ENCODE peak calls at places on chromosomes 3 and 15, in six cellular contexts. One of them, this sample, is unnamed. For H3K9me3, the result is how much of the 10 kb centered on the place peaks cover.

GRCh38 chr3:73255609-73256029 is 194.2 kb downstream of the EBLN2 start:
- DNase-seq in neuronal stem cell: no peak
- DNase-seq in thoracic aorta: no peak
- DNase-seq in gastrocnemius medialis: no peak
- DNase-seq in CD8-positive, alpha-beta memory T cell: no peak
- DNase-seq in body of pancreas: peak
- DNase-seq in this sample: no peak

GRCh38 chr3:4981688-4982494 is 2.7 kb downstream of the BHLHE40 start:
- DNase-seq in neuronal stem cell: no peak
- DNase-seq in thoracic aorta: no peak
- DNase-seq in gastrocnemius medialis: peak
- DNase-seq in CD8-positive, alpha-beta memory T cell: no peak
- DNase-seq in body of pancreas: peak
- DNase-seq in this sample: no peak

GRCh38 chr3:46375814-46376213 is 5.1 kb downstream of the CCR5 start:
- DNase-seq in neuronal stem cell: no peak
- DNase-seq in thoracic aorta: no peak
- DNase-seq in gastrocnemius medialis: no peak
- DNase-seq in CD8-positive, alpha-beta memory T cell: no peak
- DNase-seq in body of pancreas: no peak
- DNase-seq in this sample: no peak

GRCh38 chr3:127744875-127745274 is 72.1 kb downstream of the ABTB1 start:
- DNase-seq in neuronal stem cell: no peak
- DNase-seq in thoracic aorta: no peak
- DNase-seq in gastrocnemius medialis: no peak
- DNase-seq in CD8-positive, alpha-beta memory T cell: no peak
- DNase-seq in body of pancreas: no peak
- DNase-seq in this sample: no peak

GRCh38 chr3:101796076-101796475 is 17.1 kb downstream of the NXPE3 start:
- DNase-seq in neuronal stem cell: no peak
- DNase-seq in thoracic aorta: no peak
- DNase-seq in gastrocnemius medialis: no peak
- DNase-seq in CD8-positive, alpha-beta memory T cell: no peak
- DNase-seq in body of pancreas: no peak
- DNase-seq in this sample: no peak

GRCh38 chr15:84749111-84749991 is 959 bp downstream of the ZNF592 start:
- DNase-seq in neuronal stem cell: peak
- DNase-seq in thoracic aorta: no peak
- DNase-seq in gastrocnemius medialis: peak
- DNase-seq in CD8-positive, alpha-beta memory T cell: peak
- DNase-seq in body of pancreas: peak
- DNase-seq in this sample: no peak

GRCh38 chr3:53998980-53999379 is 107.3 kb upstream of the SELENOK start:
- DNase-seq in neuronal stem cell: no peak
- DNase-seq in thoracic aorta: no peak
- DNase-seq in gastrocnemius medialis: no peak
- DNase-seq in CD8-positive, alpha-beta memory T cell: no peak
- DNase-seq in body of pancreas: no peak
- DNase-seq in this sample: no peak

GRCh38 chr3:14473411-14473891 is 66.7 kb downstream of the GRIP2 start:
- DNase-seq in neuronal stem cell: no peak
- DNase-seq in thoracic aorta: no peak
- DNase-seq in gastrocnemius medialis: no peak
- DNase-seq in CD8-positive, alpha-beta memory T cell: no peak
- DNase-seq in body of pancreas: no peak
- DNase-seq in this sample: no peak

GRCh38 chr3:43075904-43076661 is 29.8 kb downstream of the POMGNT2 start:
- DNase-seq in neuronal stem cell: no peak
- DNase-seq in thoracic aorta: no peak
- DNase-seq in gastrocnemius medialis: no peak
- DNase-seq in CD8-positive, alpha-beta memory T cell: no peak
- DNase-seq in body of pancreas: no peak
- DNase-seq in this sample: no peak

DNA sequence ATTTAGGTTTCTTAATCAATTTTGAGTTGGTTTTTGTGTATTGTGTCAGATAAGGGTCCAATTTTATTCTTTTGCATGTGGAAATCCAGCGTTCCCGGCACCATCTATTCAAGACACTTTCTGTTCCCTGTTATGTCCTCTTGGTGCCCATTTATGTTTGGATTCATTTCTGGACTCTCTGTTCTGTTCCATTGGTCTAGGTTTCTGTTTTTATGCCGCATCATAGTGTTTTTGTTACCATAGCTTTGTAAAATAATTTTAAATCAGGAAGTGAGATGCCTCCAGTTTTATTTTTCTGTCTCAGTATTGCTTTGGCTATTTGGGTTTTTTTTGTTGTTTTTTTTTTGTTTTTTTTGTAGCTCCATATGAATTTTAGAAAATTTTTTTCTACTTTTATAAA is 97.1 kb downstream of the LRRC28 start:
- DNase-seq in neuronal stem cell: no peak
- DNase-seq in thoracic aorta: no peak
- DNase-seq in gastrocnemius medialis: no peak
- DNase-seq in CD8-positive, alpha-beta memory T cell: no peak
- DNase-seq in body of pancreas: no peak
- DNase-seq in this sample: no peak
- H3K9me3 ChIP-seq in neuronal stem cell: under half
- H3K9me3 ChIP-seq in thoracic aorta: under half
- H3K9me3 ChIP-seq in gastrocnemius medialis: under half
- H3K9me3 ChIP-seq in CD8-positive, alpha-beta memory T cell: under half
- H3K9me3 ChIP-seq in body of pancreas: under half
- H3K9me3 ChIP-seq in this sample: under half

DNA sequence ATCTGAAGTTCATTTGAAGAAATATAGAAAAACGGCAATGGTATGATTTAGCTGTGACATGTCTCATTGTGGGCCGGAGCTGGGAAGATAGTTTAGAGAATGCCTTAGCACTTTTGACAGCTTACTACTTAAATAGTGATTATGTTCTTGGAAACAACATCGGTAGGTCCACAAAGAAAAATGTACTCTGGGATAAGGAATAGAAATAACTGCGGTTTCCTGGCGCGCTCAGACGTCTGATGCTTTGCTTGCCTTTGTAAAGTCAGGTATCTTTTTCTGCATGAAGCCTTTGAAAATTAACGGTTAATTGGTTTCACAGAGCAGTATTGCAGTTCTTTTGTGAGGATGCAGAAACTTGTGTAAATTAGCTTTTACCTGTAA is 1.4 kb downstream of the USP3 start:
- DNase-seq in neuronal stem cell: no peak
- DNase-seq in thoracic aorta: no peak
- DNase-seq in gastrocnemius medialis: no peak
- DNase-seq in CD8-positive, alpha-beta memory T cell: no peak
- DNase-seq in body of pancreas: no peak
- DNase-seq in this sample: no peak
- H3K9me3 ChIP-seq in neuronal stem cell: under half
- H3K9me3 ChIP-seq in thoracic aorta: under half
- H3K9me3 ChIP-seq in gastrocnemius medialis: under half
- H3K9me3 ChIP-seq in CD8-positive, alpha-beta memory T cell: under half
- H3K9me3 ChIP-seq in body of pancreas: under half
- H3K9me3 ChIP-seq in this sample: under half

GRCh38 chr3:185207931-185208746 is 45.7 kb downstream of the EHHADH start:
- DNase-seq in neuronal stem cell: no peak
- DNase-seq in thoracic aorta: no peak
- DNase-seq in gastrocnemius medialis: no peak
- DNase-seq in CD8-positive, alpha-beta memory T cell: no peak
- DNase-seq in body of pancreas: no peak
- DNase-seq in this sample: no peak

GRCh38 chr3:185210621-185211157 is 43.2 kb downstream of the EHHADH start:
- DNase-seq in neuronal stem cell: no peak
- DNase-seq in thoracic aorta: no peak
- DNase-seq in gastrocnemius medialis: no peak
- DNase-seq in CD8-positive, alpha-beta memory T cell: no peak
- DNase-seq in body of pancreas: no peak
- DNase-seq in this sample: no peak

GRCh38 chr3:185204894-185205293 is 49.0 kb downstream of the EHHADH start:
- DNase-seq in neuronal stem cell: no peak
- DNase-seq in thoracic aorta: no peak
- DNase-seq in gastrocnemius medialis: no peak
- DNase-seq in CD8-positive, alpha-beta memory T cell: no peak
- DNase-seq in body of pancreas: no peak
- DNase-seq in this sample: no peak

GRCh38 chr3:185205865-185206264 is 48.0 kb downstream of the EHHADH start:
- DNase-seq in neuronal stem cell: no peak
- DNase-seq in thoracic aorta: no peak
- DNase-seq in gastrocnemius medialis: no peak
- DNase-seq in CD8-positive, alpha-beta memory T cell: no peak
- DNase-seq in body of pancreas: no peak
- DNase-seq in this sample: no peak

GRCh38 chr3:185208836-185209235 is 45.0 kb downstream of the EHHADH start:
- DNase-seq in neuronal stem cell: no peak
- DNase-seq in thoracic aorta: no peak
- DNase-seq in gastrocnemius medialis: no peak
- DNase-seq in CD8-positive, alpha-beta memory T cell: no peak
- DNase-seq in body of pancreas: no peak
- DNase-seq in this sample: no peak
- H3K9me3 ChIP-seq in neuronal stem cell: under half
- H3K9me3 ChIP-seq in thoracic aorta: under half
- H3K9me3 ChIP-seq in gastrocnemius medialis: under half
- H3K9me3 ChIP-seq in CD8-positive, alpha-beta memory T cell: under half
- H3K9me3 ChIP-seq in body of pancreas: under half
- H3K9me3 ChIP-seq in this sample: under half

DNA sequence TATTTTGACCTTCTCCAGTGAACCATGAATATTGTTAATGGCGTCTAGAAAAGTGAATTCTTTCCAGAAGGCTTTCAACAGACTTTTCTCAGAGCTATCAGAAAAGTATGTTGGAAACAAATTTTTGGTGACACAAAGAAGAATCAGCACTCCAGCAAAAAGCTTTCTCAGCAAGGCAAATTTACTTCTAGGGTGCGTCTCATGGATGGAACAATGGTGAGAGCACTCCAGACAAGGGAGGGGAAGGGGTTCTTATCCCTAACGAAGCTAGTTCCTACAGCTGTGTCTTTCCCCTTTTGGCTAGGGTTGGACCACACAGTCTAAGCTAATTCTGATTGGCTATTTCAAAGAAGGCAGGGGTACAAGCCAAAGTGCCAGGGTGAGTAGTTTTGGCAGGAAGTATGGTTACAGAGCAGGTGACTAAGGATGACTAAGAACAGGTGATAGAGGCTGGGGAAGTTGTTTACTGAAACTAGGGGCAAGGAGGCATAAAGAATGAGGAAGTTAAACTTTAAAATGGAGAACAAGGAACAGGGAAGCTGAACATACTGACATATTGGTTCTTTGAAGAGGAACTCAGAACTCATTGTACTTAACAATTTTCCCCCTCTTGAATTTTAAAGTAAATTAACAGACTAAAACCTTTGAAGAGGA is 959.8 kb downstream of the NAALADL2 start:
- DNase-seq in neuronal stem cell: no peak
- DNase-seq in thoracic aorta: no peak
- DNase-seq in gastrocnemius medialis: no peak
- DNase-seq in CD8-positive, alpha-beta memory T cell: no peak
- DNase-seq in body of pancreas: no peak
- DNase-seq in this sample: no peak
- H3K9me3 ChIP-seq in neuronal stem cell: under half
- H3K9me3 ChIP-seq in thoracic aorta: under half
- H3K9me3 ChIP-seq in gastrocnemius medialis: under half
- H3K9me3 ChIP-seq in CD8-positive, alpha-beta memory T cell: under half
- H3K9me3 ChIP-seq in body of pancreas: under half
- H3K9me3 ChIP-seq in this sample: under half

GRCh38 chr15:64753419-64754185 is 21.8 kb downstream of the RBPMS2 start:
- DNase-seq in neuronal stem cell: no peak
- DNase-seq in thoracic aorta: no peak
- DNase-seq in gastrocnemius medialis: no peak
- DNase-seq in CD8-positive, alpha-beta memory T cell: no peak
- DNase-seq in body of pancreas: no peak
- DNase-seq in this sample: no peak

GRCh38 chr15:64751464-64751863 is 23.9 kb downstream of the RBPMS2 start:
- DNase-seq in neuronal stem cell: no peak
- DNase-seq in thoracic aorta: no peak
- DNase-seq in gastrocnemius medialis: no peak
- DNase-seq in CD8-positive, alpha-beta memory T cell: no peak
- DNase-seq in body of pancreas: no peak
- DNase-seq in this sample: no peak

GRCh38 chr15:64749999-64750657 is 25.3 kb downstream of the RBPMS2 start:
- DNase-seq in neuronal stem cell: peak
- DNase-seq in thoracic aorta: no peak
- DNase-seq in gastrocnemius medialis: no peak
- DNase-seq in CD8-positive, alpha-beta memory T cell: no peak
- DNase-seq in body of pancreas: no peak
- DNase-seq in this sample: no peak

GRCh38 chr15:64755427-64755823 is 20.0 kb downstream of the RBPMS2 start:
- DNase-seq in neuronal stem cell: no peak
- DNase-seq in thoracic aorta: no peak
- DNase-seq in gastrocnemius medialis: no peak
- DNase-seq in CD8-positive, alpha-beta memory T cell: no peak
- DNase-seq in body of pancreas: no peak
- DNase-seq in this sample: no peak

GRCh38 chr15:64754663-64755426 is 20.5 kb downstream of the RBPMS2 start:
- DNase-seq in neuronal stem cell: no peak
- DNase-seq in thoracic aorta: no peak
- DNase-seq in gastrocnemius medialis: no peak
- DNase-seq in CD8-positive, alpha-beta memory T cell: no peak
- DNase-seq in body of pancreas: no peak
- DNase-seq in this sample: no peak
- H3K9me3 ChIP-seq in neuronal stem cell: under half
- H3K9me3 ChIP-seq in thoracic aorta: under half
- H3K9me3 ChIP-seq in gastrocnemius medialis: under half
- H3K9me3 ChIP-seq in CD8-positive, alpha-beta memory T cell: under half
- H3K9me3 ChIP-seq in body of pancreas: under half
- H3K9me3 ChIP-seq in this sample: under half

GRCh38 chr15:95698971-95699370 is 631.5 kb upstream of the NR2F2 start:
- DNase-seq in neuronal stem cell: no peak
- DNase-seq in thoracic aorta: no peak
- DNase-seq in gastrocnemius medialis: no peak
- DNase-seq in CD8-positive, alpha-beta memory T cell: no peak
- DNase-seq in body of pancreas: no peak
- DNase-seq in this sample: no peak

GRCh38 chr15:95699578-95699977 is 630.9 kb upstream of the NR2F2 start:
- DNase-seq in neuronal stem cell: no peak
- DNase-seq in thoracic aorta: no peak
- DNase-seq in gastrocnemius medialis: no peak
- DNase-seq in CD8-positive, alpha-beta memory T cell: no peak
- DNase-seq in body of pancreas: no peak
- DNase-seq in this sample: no peak

GRCh38 chr15:95701410-95701809 is 629.1 kb upstream of the NR2F2 start:
- DNase-seq in neuronal stem cell: no peak
- DNase-seq in thoracic aorta: no peak
- DNase-seq in gastrocnemius medialis: no peak
- DNase-seq in CD8-positive, alpha-beta memory T cell: no peak
- DNase-seq in body of pancreas: no peak
- DNase-seq in this sample: no peak

GRCh38 chr15:95693917-95694316 is 636.6 kb upstream of the NR2F2 start:
- DNase-seq in neuronal stem cell: no peak
- DNase-seq in thoracic aorta: no peak
- DNase-seq in gastrocnemius medialis: no peak
- DNase-seq in CD8-positive, alpha-beta memory T cell: no peak
- DNase-seq in body of pancreas: no peak
- DNase-seq in this sample: no peak

DNA sequence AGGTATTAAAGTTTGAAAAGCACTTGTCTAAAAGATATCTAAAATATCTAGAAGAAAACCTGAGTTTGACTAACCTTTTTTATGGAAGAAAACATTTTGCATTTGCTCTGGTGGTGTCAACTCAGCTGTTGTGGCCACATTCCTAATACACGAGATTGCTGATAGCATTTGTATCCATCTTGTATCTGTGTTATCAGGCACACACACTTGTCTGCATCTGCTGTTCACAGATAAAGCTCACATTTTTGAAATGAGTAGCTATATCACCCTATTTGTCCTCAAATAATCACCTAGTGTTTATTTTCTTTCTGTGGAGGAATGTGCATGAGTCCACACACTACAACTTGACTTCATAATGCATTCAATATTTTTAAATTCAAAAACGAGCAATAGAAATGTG is 632.3 kb upstream of the NR2F2 start:
- DNase-seq in neuronal stem cell: no peak
- DNase-seq in thoracic aorta: no peak
- DNase-seq in gastrocnemius medialis: no peak
- DNase-seq in CD8-positive, alpha-beta memory T cell: no peak
- DNase-seq in body of pancreas: no peak
- DNase-seq in this sample: no peak
- H3K9me3 ChIP-seq in neuronal stem cell: under half
- H3K9me3 ChIP-seq in thoracic aorta: under half
- H3K9me3 ChIP-seq in gastrocnemius medialis: under half
- H3K9me3 ChIP-seq in CD8-positive, alpha-beta memory T cell: under half
- H3K9me3 ChIP-seq in body of pancreas: under half
- H3K9me3 ChIP-seq in this sample: under half

This sample was measured in T-helper 17 cell.